ENCODE peak calls at places on chromosome 11, in seven cellular contexts. Q, K, T, J, G, F and M are unnamed samples.

GRCh38 chr11:33747969-33748368 is 11.7 kb upstream of the CD59 start:
- DNase-seq in K (no peak), J (no peak), G (no peak), Q (no peak), T (no peak), F (peak), M (no peak)

GRCh38 chr11:115148691-115149090 is 355.5 kb downstream of the CADM1 start:
- DNase-seq in T (no peak), F (no peak), K (no peak), J (no peak), G (no peak), Q (no peak), M (no peak)

GRCh38 chr11:112128483-112129121 is 35.3 kb downstream of the IL18 start:
- DNase-seq in F (peak), G (no peak), K (peak), Q (no peak), T (no peak), J (no peak), M (peak)

GRCh38 chr11:10395196-10395897 is 59.7 kb upstream of the AMPD3 start:
- DNase-seq in F (peak), Q (no peak), G (no peak), K (no peak), T (no peak), J (no peak), M (no peak)

GRCh38 chr11:2319791-2320481 is 18.1 kb downstream of the TSPAN32 start:
- DNase-seq in J (no peak), G (no peak), K (no peak), F (no peak), Q (peak), T (no peak), M (no peak)

GRCh38 chr11:22389526-22390282 is 51.5 kb downstream of the SLC17A6 start:
- DNase-seq in G (no peak), J (no peak), Q (no peak), K (no peak), T (no peak), F (no peak), M (no peak)

GRCh38 chr11:100810146-100810545 is 123.1 kb downstream of the ARHGAP42 start:
- DNase-seq in G (no peak), F (peak), T (no peak), K (no peak), J (no peak), Q (no peak), M (no peak)

GRCh38 chr11:100761806-100762205 is 74.7 kb downstream of the ARHGAP42 start:
- DNase-seq in T (no peak), F (no peak), G (no peak), J (no peak), Q (no peak), K (no peak), M (no peak)

GRCh38 chr11:59429924-59430516 is 3.8 kb upstream of the OR5A2 start:
- DNase-seq in F (peak), J (no peak), T (no peak), G (peak), K (no peak), Q (no peak), M (peak)

GRCh38 chr11:71146846-71147245 is 105.5 kb downstream of the SHANK2 start:
- DNase-seq in Q (peak), J (no peak), F (no peak), T (no peak), K (no peak), G (no peak), M (no peak)

GRCh38 chr11:70126494-70126893 is 48.4 kb downstream of the ANO1 start:
- DNase-seq in Q (no peak), K (no peak), G (no peak), F (no peak), J (no peak), T (no peak), M (no peak)

DNA sequence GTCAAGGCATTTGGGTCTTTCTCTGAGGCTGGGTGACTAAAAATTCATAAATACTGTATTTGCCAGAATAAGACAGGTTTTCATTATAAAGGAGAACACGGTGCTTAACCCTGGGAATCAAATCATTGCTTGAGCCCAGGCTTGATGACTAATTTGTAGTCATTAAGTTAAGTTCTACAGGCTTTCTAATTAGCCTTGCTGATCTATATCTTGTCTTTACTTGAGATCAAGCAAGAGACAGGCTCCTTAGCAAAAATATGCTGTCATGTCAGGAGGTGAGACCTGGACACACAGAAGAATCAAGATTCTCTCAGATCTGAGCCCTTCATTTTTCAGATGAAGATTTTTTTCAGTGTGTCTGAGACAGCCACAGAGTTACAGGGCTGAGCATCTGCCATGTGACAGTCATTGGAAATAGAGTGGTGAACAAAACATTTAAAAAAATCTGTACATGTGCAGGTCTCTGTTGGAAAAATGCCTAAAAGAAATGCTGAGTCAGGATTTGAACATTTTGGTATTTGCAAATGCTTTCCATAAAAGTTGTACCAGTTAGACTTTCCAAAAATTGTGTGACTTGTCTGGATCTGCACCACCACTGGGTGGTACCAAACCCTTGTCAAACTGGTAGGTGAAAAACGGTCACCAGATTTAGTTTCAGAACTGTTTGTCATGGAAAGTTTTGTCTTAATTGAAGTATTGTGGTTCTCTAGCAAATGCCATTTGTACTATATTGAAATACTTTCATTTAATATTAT is 14.7 kb downstream of the ACAT1 start:
- DNase-seq in Q (no peak), F (peak), G (no peak), T (no peak), J (no peak), K (no peak), M (no peak)
- TF ChIP-seq CTCF in Q (no peak), F (no peak), G (peak), T (no peak), J (peak), K (peak), M (peak)

DNA sequence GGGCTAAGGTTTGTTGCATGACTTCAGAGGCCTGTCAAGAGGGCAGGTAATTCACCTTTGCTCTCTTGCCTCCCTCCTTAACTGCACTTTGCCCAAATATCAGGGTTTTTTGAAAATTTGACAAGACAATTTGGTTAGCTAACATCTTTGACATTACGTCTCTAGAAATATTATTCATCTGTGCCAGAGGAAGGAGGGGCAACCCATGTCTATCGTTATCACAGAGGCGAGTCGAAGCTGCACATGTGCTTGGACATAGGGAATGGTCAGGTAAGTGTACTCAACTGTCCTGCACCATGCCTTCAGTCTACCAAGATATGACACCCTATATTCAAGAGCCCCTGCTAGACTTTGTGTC is 3.7 kb downstream of the AKIP1 start:
- DNase-seq in K (no peak), G (no peak), T (no peak), Q (no peak), J (no peak), F (no peak), M (no peak)
- TF ChIP-seq CTCF in K (no peak), G (no peak), T (peak), Q (no peak), J (no peak), F (no peak), M (no peak)

DNA sequence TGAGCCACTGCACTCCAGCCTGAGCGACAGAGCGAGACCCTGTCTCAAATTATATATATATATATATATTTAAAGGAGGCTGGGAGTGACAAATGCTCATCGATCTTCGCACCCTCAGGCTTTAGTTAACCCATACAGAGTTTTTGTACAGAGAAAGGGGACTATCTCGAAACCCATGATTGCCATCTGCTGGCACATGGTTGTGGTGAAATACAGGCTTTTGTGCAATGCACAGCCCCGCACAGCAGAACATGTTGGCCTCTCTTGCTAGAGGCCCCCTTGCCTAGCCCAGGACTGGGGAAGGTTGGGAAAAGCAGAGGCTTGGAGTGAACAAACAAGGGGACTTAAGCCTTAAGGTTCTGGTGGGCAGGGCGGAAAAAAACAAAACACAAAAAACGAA is 3.6 kb downstream of the MYBPC3 start:
- DNase-seq in G (no peak), F (peak), T (no peak), K (no peak), J (no peak), Q (no peak), M (peak)
- TF ChIP-seq CTCF in G (peak), F (peak), T (no peak), K (peak), J (peak), Q (no peak), M (peak)

DNA sequence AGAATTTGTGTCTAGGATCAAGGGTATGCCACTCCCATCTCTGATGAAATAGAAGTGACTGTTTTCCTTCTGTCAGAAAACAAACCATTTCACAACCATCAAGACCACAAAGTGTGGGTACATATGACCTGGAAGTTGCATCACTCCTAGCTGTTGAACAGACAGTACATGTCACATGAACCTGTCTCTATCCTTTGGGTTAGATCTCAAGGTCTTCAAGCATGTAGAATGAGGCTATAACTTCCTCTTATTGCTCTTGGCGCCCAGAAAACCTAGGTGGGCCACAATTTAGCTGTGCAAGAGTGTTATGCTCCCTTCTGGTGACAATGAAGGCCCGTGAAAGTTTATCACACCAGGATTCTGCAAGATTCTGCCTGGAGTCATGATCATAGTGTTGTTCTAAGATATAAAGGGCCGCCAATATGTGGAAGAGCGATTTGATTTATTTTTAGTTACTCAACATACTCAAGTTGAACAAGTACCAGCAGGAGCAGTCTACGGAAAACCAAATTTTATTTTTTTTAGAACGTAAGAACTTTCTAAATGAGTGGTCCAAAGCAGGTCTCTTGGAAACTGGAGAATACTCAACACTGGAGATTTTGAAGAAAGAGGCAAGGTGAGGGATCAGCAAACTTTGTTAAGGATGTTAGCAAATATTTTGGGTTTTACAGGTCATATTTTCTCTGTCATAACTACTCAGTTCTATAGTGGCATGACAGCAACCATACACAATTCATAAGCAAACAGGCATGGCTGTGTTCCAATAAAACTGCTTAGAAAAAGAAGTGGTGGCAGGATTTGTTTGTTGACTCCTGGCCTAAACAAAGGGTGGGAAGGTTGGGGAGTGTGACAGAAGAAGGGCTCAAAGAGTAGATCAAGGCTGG is 101.8 kb downstream of the USP35 start:
- DNase-seq in G (no peak), F (peak), J (no peak), Q (no peak), K (no peak), T (no peak), M (peak)
- TF ChIP-seq CTCF in G (no peak), F (no peak), J (no peak), Q (no peak), K (no peak), T (no peak), M (no peak)

GRCh38 chr11:83087035-83087434 is 15.3 kb upstream of the RAB30 start:
- DNase-seq in F (no peak), G (no peak), K (no peak), Q (no peak), T (no peak), J (no peak), M (no peak)
- TF ChIP-seq CTCF in F (no peak), G (peak), K (peak), Q (no peak), T (no peak), J (peak), M (peak)

GRCh38 chr11:128085276-128085675 is 502.1 kb downstream of the ETS1 start:
- DNase-seq in J (no peak), G (no peak), Q (no peak), T (no peak), F (no peak), K (no peak), M (no peak)
- TF ChIP-seq CTCF in J (no peak), G (no peak), Q (no peak), T (no peak), F (no peak), K (no peak), M (no peak)

GRCh38 chr11:57641426-57641825 is 8.3 kb downstream of the YPEL4 start:
- DNase-seq in G (peak), K (no peak), T (no peak), F (peak), Q (no peak), J (no peak), M (peak)

GRCh38 chr11:57638811-57639320 is 10.8 kb downstream of the YPEL4 start:
- DNase-seq in T (no peak), J (no peak), K (no peak), Q (peak), F (no peak), G (peak), M (peak)

GRCh38 chr11:57640068-57640800 is 9.5 kb downstream of the YPEL4 start:
- DNase-seq in K (no peak), T (no peak), Q (no peak), J (no peak), G (peak), F (no peak), M (no peak)

GRCh38 chr11:57639321-57640067 is 10.2 kb downstream of the YPEL4 start:
- DNase-seq in F (peak), T (no peak), J (peak), Q (no peak), K (peak), G (peak), M (no peak)

DNA sequence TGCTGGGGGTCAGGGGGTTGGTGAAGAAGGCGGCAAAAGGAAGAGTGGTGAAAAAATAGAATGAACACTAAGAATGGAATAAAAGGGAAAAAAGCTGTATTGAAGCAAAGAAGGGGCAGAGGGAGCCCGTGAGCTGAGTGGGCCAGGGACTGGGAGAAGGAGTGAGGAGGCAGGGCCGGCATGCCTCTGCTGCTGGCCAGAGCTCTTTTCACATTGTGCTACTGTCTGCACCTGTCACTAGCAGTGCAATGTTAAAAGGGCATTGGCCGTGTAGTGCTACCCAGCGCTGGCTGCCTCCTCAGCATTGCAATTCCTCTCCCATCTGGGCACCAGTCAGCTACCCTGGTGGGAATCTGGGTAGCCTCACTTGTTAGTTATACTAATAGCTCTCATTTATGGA is 8.7 kb downstream of the YPEL4 start:
- DNase-seq in F (no peak), Q (no peak), J (peak), T (no peak), G (peak), K (no peak), M (peak)
- TF ChIP-seq CTCF in F (peak), Q (no peak), J (no peak), T (no peak), G (no peak), K (peak), M (peak)

GRCh38 chr11:123642435-123642834 is 12.0 kb downstream of the SCN3B start:
- DNase-seq in G (peak), T (no peak), Q (no peak), K (no peak), F (no peak), J (no peak), M (no peak)

GRCh38 chr11:123641495-123641840 is 13.0 kb downstream of the SCN3B start:
- DNase-seq in J (no peak), K (no peak), T (no peak), F (no peak), G (peak), Q (no peak), M (no peak)

GRCh38 chr11:123645576-123645975 is 8.8 kb downstream of the SCN3B start:
- DNase-seq in K (no peak), T (no peak), F (no peak), J (no peak), Q (no peak), G (no peak), M (no peak)

GRCh38 chr11:123640029-123640428 is 14.4 kb downstream of the SCN3B start:
- DNase-seq in Q (no peak), K (no peak), J (no peak), G (no peak), F (no peak), T (no peak), M (no peak)

GRCh38 chr11:123640677-123641494 is 13.5 kb downstream of the SCN3B start:
- DNase-seq in T (peak), Q (peak), J (peak), G (peak), F (peak), K (peak), M (peak)
- TF ChIP-seq CTCF in T (peak), Q (peak), J (peak), G (peak), F (peak), K (peak), M (peak)